ENCODE peak calls at places on chromosome 4, in eight cellular contexts. P, Z, K, Q, G, D, X and B are unnamed samples.

GRCh38 chr4:169015237-169015636 is 5.2 kb upstream of the CBR4 start:
- DNase-seq in P (peak), Z (peak), K (no peak), Q (no peak), G (no peak), D (no peak), X (no peak), B (no peak)

GRCh38 chr4:16573181-16573580 is 325.3 kb downstream of the LDB2 start:
- DNase-seq in P (no peak), Z (peak), K (no peak), Q (no peak), G (peak), D (peak), X (no peak), B (no peak)

GRCh38 chr4:100954048-100954447 is 393.3 kb downstream of the PPP3CA start:
- DNase-seq in P (no peak), Z (no peak), K (no peak), Q (no peak), G (no peak), D (no peak), X (no peak), B (no peak)

GRCh38 chr4:95428216-95429085 is 120.3 kb downstream of the UNC5C start:
- DNase-seq in P (no peak), Z (no peak), K (no peak), Q (no peak), G (peak), D (no peak), X (no peak), B (no peak)

GRCh38 chr4:168887809-168888208 is 122.2 kb downstream of the CBR4 start:
- DNase-seq in P (no peak), Z (no peak), K (no peak), Q (no peak), G (no peak), D (no peak), X (no peak), B (no peak)

GRCh38 chr4:13548059-13548983 is 4.0 kb upstream of the NKX3-2 start:
- DNase-seq in P (peak), Z (no peak), K (no peak), Q (peak), G (no peak), D (no peak), X (no peak), B (no peak)

GRCh38 chr4:102625232-102625930 is 124.2 kb downstream of the NFKB1 start:
- DNase-seq in P (no peak), Z (peak), K (no peak), Q (no peak), G (peak), D (peak), X (peak), B (no peak)

GRCh38 chr4:110787781-110788180 is 164.9 kb upstream of the PITX2 start:
- DNase-seq in P (no peak), Z (no peak), K (no peak), Q (no peak), G (no peak), D (no peak), X (no peak), B (no peak)

GRCh38 chr4:106816501-106816900 is 219.6 kb downstream of the DKK2 start:
- DNase-seq in P (no peak), Z (no peak), K (peak), Q (no peak), G (no peak), D (peak), X (no peak), B (no peak)

GRCh38 chr4:10063544-10064300 is 42.4 kb upstream of the SLC2A9 start:
- DNase-seq in P (peak), Z (peak), K (peak), Q (no peak), G (peak), D (peak), X (no peak), B (no peak)

GRCh38 chr4:138851626-138852443 is 163.7 kb upstream of the NOCT start:
- DNase-seq in P (no peak), Z (peak), K (no peak), Q (no peak), G (no peak), D (no peak), X (no peak), B (no peak)